ENCODE peak calls at places on chromosomes 5 and 9, in seven cellular contexts. One of them, this sample, is unnamed.

GRCh38 chr5:141094481-141095262 is at the start of gene PCDHB2:
- DNase-seq in CD4-positive, alpha-beta T cell: no peak
- DNase-seq in CD8-positive, alpha-beta T cell: no peak
- DNase-seq in OCI-LY7: no peak
- DNase-seq in foreskin keratinocyte: peak
- DNase-seq in bronchial epithelial cell: peak
- DNase-seq in spleen: no peak
- DNase-seq in this sample: no peak

GRCh38 chr5:172686111-172686510 is 45.0 kb downstream of the NEURL1B start:
- DNase-seq in spleen: peak
- DNase-seq in bronchial epithelial cell: no peak
- DNase-seq in OCI-LY7: no peak
- DNase-seq in CD8-positive, alpha-beta T cell: no peak
- DNase-seq in CD4-positive, alpha-beta T cell: no peak
- DNase-seq in foreskin keratinocyte: no peak
- DNase-seq in this sample: no peak

GRCh38 chr5:154273028-154273617 is 82.6 kb downstream of the GALNT10 start:
- DNase-seq in bronchial epithelial cell: peak
- DNase-seq in CD8-positive, alpha-beta T cell: peak
- DNase-seq in CD4-positive, alpha-beta T cell: no peak
- DNase-seq in OCI-LY7: no peak
- DNase-seq in foreskin keratinocyte: no peak
- DNase-seq in spleen: no peak
- DNase-seq in this sample: peak

GRCh38 chr5:137605377-137605776 is 106.3 kb upstream of the SPOCK1 start:
- DNase-seq in bronchial epithelial cell: peak
- DNase-seq in foreskin keratinocyte: no peak
- DNase-seq in spleen: no peak
- DNase-seq in OCI-LY7: no peak
- DNase-seq in CD8-positive, alpha-beta T cell: no peak
- DNase-seq in CD4-positive, alpha-beta T cell: no peak
- DNase-seq in this sample: no peak

GRCh38 chr9:82673201-82673600 is 389.7 kb downstream of the RASEF start:
- DNase-seq in OCI-LY7: no peak
- DNase-seq in spleen: no peak
- DNase-seq in bronchial epithelial cell: peak
- DNase-seq in CD4-positive, alpha-beta T cell: no peak
- DNase-seq in foreskin keratinocyte: peak
- DNase-seq in CD8-positive, alpha-beta T cell: no peak
- DNase-seq in this sample: no peak

GRCh38 chr5:78927657-78928282 is 57.3 kb downstream of the ARSB start:
- DNase-seq in foreskin keratinocyte: no peak
- DNase-seq in bronchial epithelial cell: no peak
- DNase-seq in CD8-positive, alpha-beta T cell: no peak
- DNase-seq in CD4-positive, alpha-beta T cell: no peak
- DNase-seq in spleen: no peak
- DNase-seq in OCI-LY7: no peak
- DNase-seq in this sample: no peak

GRCh38 chr9:35490910-35491465 is 1.1 kb downstream of the RUSC2 start:
- DNase-seq in spleen: no peak
- DNase-seq in bronchial epithelial cell: peak
- DNase-seq in CD8-positive, alpha-beta T cell: no peak
- DNase-seq in foreskin keratinocyte: peak
- DNase-seq in CD4-positive, alpha-beta T cell: no peak
- DNase-seq in OCI-LY7: no peak
- DNase-seq in this sample: no peak

GRCh38 chr5:170112876-170113516 is 7.3 kb downstream of the FOXI1 start:
- DNase-seq in spleen: no peak
- DNase-seq in foreskin keratinocyte: no peak
- DNase-seq in CD8-positive, alpha-beta T cell: no peak
- DNase-seq in bronchial epithelial cell: no peak
- DNase-seq in CD4-positive, alpha-beta T cell: no peak
- DNase-seq in OCI-LY7: no peak
- DNase-seq in this sample: no peak

GRCh38 chr5:149775785-149776184 is 45.7 kb downstream of the PPARGC1B start:
- DNase-seq in CD8-positive, alpha-beta T cell: no peak
- DNase-seq in spleen: no peak
- DNase-seq in OCI-LY7: peak
- DNase-seq in CD4-positive, alpha-beta T cell: no peak
- DNase-seq in bronchial epithelial cell: peak
- DNase-seq in foreskin keratinocyte: no peak
- DNase-seq in this sample: no peak

GRCh38 chr5:90949469-90950358 is 391.1 kb downstream of the ADGRV1 start:
- DNase-seq in CD8-positive, alpha-beta T cell: no peak
- DNase-seq in foreskin keratinocyte: no peak
- DNase-seq in CD4-positive, alpha-beta T cell: no peak
- DNase-seq in OCI-LY7: no peak
- DNase-seq in bronchial epithelial cell: no peak
- DNase-seq in spleen: no peak
- DNase-seq in this sample: no peak

GRCh38 chr9:16709936-16710335 is 160.5 kb downstream of the BNC2 start:
- DNase-seq in spleen: no peak
- DNase-seq in OCI-LY7: no peak
- DNase-seq in CD4-positive, alpha-beta T cell: no peak
- DNase-seq in CD8-positive, alpha-beta T cell: no peak
- DNase-seq in foreskin keratinocyte: no peak
- DNase-seq in bronchial epithelial cell: no peak
- DNase-seq in this sample: no peak

GRCh38 chr9:21812945-21813568 is 10.6 kb downstream of the MTAP start:
- DNase-seq in foreskin keratinocyte: peak
- DNase-seq in OCI-LY7: peak
- DNase-seq in spleen: peak
- DNase-seq in bronchial epithelial cell: peak
- DNase-seq in CD8-positive, alpha-beta T cell: peak
- DNase-seq in CD4-positive, alpha-beta T cell: peak
- DNase-seq in this sample: peak

GRCh38 chr5:169805527-169805934 is 168.5 kb downstream of the DOCK2 start:
- DNase-seq in spleen: no peak
- DNase-seq in foreskin keratinocyte: no peak
- DNase-seq in OCI-LY7: no peak
- DNase-seq in CD4-positive, alpha-beta T cell: no peak
- DNase-seq in CD8-positive, alpha-beta T cell: peak
- DNase-seq in bronchial epithelial cell: no peak
- DNase-seq in this sample: peak

GRCh38 chr5:95712347-95712958 is 18.7 kb upstream of the RHOBTB3 start:
- DNase-seq in OCI-LY7: no peak
- DNase-seq in bronchial epithelial cell: peak
- DNase-seq in spleen: no peak
- DNase-seq in foreskin keratinocyte: peak
- DNase-seq in CD8-positive, alpha-beta T cell: no peak
- DNase-seq in CD4-positive, alpha-beta T cell: no peak
- DNase-seq in this sample: no peak

GRCh38 chr9:136511670-136512592 is 29.1 kb upstream of the SEC16A start:
- DNase-seq in spleen: peak
- DNase-seq in bronchial epithelial cell: no peak
- DNase-seq in OCI-LY7: no peak
- DNase-seq in CD4-positive, alpha-beta T cell: no peak
- DNase-seq in foreskin keratinocyte: no peak
- DNase-seq in CD8-positive, alpha-beta T cell: no peak
- DNase-seq in this sample: no peak

GRCh38 chr9:806285-807156 is 35.0 kb upstream of the DMRT1 start:
- DNase-seq in spleen: no peak
- DNase-seq in CD8-positive, alpha-beta T cell: no peak
- DNase-seq in foreskin keratinocyte: peak
- DNase-seq in OCI-LY7: peak
- DNase-seq in bronchial epithelial cell: peak
- DNase-seq in CD4-positive, alpha-beta T cell: no peak
- DNase-seq in this sample: peak

GRCh38 chr9:131997779-131998178 is 81.9 kb downstream of the MED27 start:
- DNase-seq in bronchial epithelial cell: no peak
- DNase-seq in spleen: no peak
- DNase-seq in foreskin keratinocyte: no peak
- DNase-seq in CD4-positive, alpha-beta T cell: no peak
- DNase-seq in OCI-LY7: no peak
- DNase-seq in CD8-positive, alpha-beta T cell: no peak
- DNase-seq in this sample: no peak

GRCh38 chr5:144335561-144335960 is 164.9 kb downstream of the KCTD16 start:
- DNase-seq in OCI-LY7: no peak
- DNase-seq in CD8-positive, alpha-beta T cell: no peak
- DNase-seq in CD4-positive, alpha-beta T cell: no peak
- DNase-seq in bronchial epithelial cell: no peak
- DNase-seq in foreskin keratinocyte: no peak
- DNase-seq in spleen: no peak
- DNase-seq in this sample: no peak

GRCh38 chr5:4879693-4880303 is 260.3 kb upstream of the ADAMTS16 start:
- DNase-seq in CD4-positive, alpha-beta T cell: no peak
- DNase-seq in spleen: no peak
- DNase-seq in CD8-positive, alpha-beta T cell: peak
- DNase-seq in bronchial epithelial cell: peak
- DNase-seq in foreskin keratinocyte: peak
- DNase-seq in OCI-LY7: peak
- DNase-seq in this sample: peak

GRCh38 chr9:131611586-131611985 is 66.3 kb downstream of the PRRT1B start:
- DNase-seq in CD4-positive, alpha-beta T cell: no peak
- DNase-seq in CD8-positive, alpha-beta T cell: no peak
- DNase-seq in bronchial epithelial cell: peak
- DNase-seq in OCI-LY7: no peak
- DNase-seq in spleen: no peak
- DNase-seq in foreskin keratinocyte: peak
- DNase-seq in this sample: no peak

GRCh38 chr5:144698454-144698853 is 527.8 kb downstream of the KCTD16 start:
- DNase-seq in foreskin keratinocyte: no peak
- DNase-seq in bronchial epithelial cell: peak
- DNase-seq in CD8-positive, alpha-beta T cell: no peak
- DNase-seq in CD4-positive, alpha-beta T cell: no peak
- DNase-seq in OCI-LY7: no peak
- DNase-seq in spleen: no peak
- DNase-seq in this sample: no peak

GRCh38 chr5:168468836-168469235 is 17.4 kb upstream of the RARS1 start:
- DNase-seq in foreskin keratinocyte: no peak
- DNase-seq in CD8-positive, alpha-beta T cell: no peak
- DNase-seq in spleen: no peak
- DNase-seq in bronchial epithelial cell: no peak
- DNase-seq in OCI-LY7: no peak
- DNase-seq in CD4-positive, alpha-beta T cell: no peak
- DNase-seq in this sample: no peak

GRCh38 chr5:168467755-168468280 is 18.5 kb upstream of the RARS1 start:
- DNase-seq in OCI-LY7: no peak
- DNase-seq in foreskin keratinocyte: no peak
- DNase-seq in CD4-positive, alpha-beta T cell: no peak
- DNase-seq in CD8-positive, alpha-beta T cell: no peak
- DNase-seq in spleen: peak
- DNase-seq in bronchial epithelial cell: no peak
- DNase-seq in this sample: no peak

GRCh38 chr5:168471785-168472184 is 14.5 kb upstream of the RARS1 start:
- DNase-seq in bronchial epithelial cell: no peak
- DNase-seq in CD8-positive, alpha-beta T cell: no peak
- DNase-seq in OCI-LY7: no peak
- DNase-seq in spleen: no peak
- DNase-seq in CD4-positive, alpha-beta T cell: no peak
- DNase-seq in foreskin keratinocyte: no peak
- DNase-seq in this sample: no peak

GRCh38 chr5:168477060-168477459 is 9.2 kb upstream of the RARS1 start:
- DNase-seq in foreskin keratinocyte: no peak
- DNase-seq in CD4-positive, alpha-beta T cell: no peak
- DNase-seq in bronchial epithelial cell: no peak
- DNase-seq in CD8-positive, alpha-beta T cell: no peak
- DNase-seq in spleen: peak
- DNase-seq in OCI-LY7: no peak
- DNase-seq in this sample: no peak

DNA sequence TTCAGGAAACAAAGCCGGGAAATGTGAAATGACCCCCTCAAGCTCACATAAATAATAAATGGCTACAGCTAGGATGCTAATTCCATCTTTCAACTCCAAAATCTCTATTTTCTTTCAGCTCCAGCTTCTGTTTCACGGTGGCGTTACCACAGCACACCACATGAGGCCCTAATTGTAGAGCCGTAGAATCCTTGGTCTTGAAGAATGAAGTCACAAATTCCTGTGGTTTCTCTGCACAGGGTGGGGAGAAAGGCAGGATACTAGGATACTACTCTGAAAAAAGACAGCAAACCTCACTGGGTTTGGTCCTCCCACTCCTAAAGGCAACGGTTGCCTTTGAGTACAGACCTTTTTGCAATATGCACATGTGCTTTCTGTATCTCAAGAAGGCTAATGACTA is 13.9 kb upstream of the RARS1 start:
- DNase-seq in bronchial epithelial cell: peak
- DNase-seq in CD8-positive, alpha-beta T cell: no peak
- DNase-seq in spleen: no peak
- DNase-seq in CD4-positive, alpha-beta T cell: no peak
- DNase-seq in OCI-LY7: no peak
- DNase-seq in foreskin keratinocyte: peak
- DNase-seq in this sample: no peak
- TF ChIP-seq CTCF in bronchial epithelial cell: peak
- TF ChIP-seq CTCF in CD8-positive, alpha-beta T cell: no peak
- TF ChIP-seq CTCF in spleen: no peak
- TF ChIP-seq CTCF in CD4-positive, alpha-beta T cell: no peak
- TF ChIP-seq CTCF in OCI-LY7: no peak
- TF ChIP-seq CTCF in foreskin keratinocyte: peak
- TF ChIP-seq CTCF in this sample: no peak

DNA sequence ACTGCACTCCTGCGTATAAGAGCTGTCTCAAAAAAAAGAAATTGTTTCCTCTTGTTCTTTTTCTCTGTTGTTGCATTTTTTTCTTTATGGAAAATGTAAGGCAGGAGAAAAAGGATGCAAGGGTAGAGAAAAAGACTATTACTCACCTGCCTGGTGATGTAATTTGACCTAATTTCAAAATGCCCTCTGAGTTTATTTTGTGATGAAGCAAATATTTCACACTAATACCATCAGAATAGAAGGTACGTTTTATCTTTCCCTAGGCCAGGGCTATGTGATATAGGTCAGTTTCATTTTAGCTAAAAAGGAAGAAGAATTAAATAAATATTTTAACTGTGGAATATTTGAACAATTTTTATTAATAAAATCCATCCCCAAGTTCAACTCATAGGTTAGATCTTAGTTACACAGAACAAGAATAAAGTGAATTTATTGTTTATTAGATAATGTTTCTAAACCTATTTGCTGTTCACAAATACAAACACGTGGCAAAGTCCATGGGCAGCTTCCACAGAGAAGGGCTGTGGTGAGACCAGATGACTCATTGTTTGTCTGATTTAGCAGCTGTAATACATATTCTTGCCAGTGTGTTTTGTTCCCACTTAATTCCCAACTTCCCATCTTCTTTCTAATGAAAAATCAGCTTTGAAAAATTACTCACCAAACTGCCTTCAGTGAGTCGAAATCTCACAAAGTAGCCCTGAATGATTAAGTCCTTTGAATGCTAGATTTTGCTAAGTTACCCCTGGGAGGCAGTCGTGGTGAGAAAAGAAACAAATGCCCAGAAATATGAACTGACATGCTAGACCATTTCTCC is 52.8 kb upstream of the CCDC112 start:
- DNase-seq in spleen: no peak
- DNase-seq in CD4-positive, alpha-beta T cell: no peak
- DNase-seq in CD8-positive, alpha-beta T cell: no peak
- DNase-seq in OCI-LY7: no peak
- DNase-seq in bronchial epithelial cell: peak
- DNase-seq in foreskin keratinocyte: peak
- DNase-seq in this sample: no peak
- TF ChIP-seq CTCF in spleen: no peak
- TF ChIP-seq CTCF in CD4-positive, alpha-beta T cell: no peak
- TF ChIP-seq CTCF in CD8-positive, alpha-beta T cell: no peak
- TF ChIP-seq CTCF in OCI-LY7: no peak
- TF ChIP-seq CTCF in bronchial epithelial cell: no peak
- TF ChIP-seq CTCF in foreskin keratinocyte: peak
- TF ChIP-seq CTCF in this sample: no peak

GRCh38 chr5:131610198-131611063 is 24.6 kb downstream of the RAPGEF6 start:
- DNase-seq in bronchial epithelial cell: peak
- DNase-seq in spleen: no peak
- DNase-seq in foreskin keratinocyte: peak
- DNase-seq in OCI-LY7: no peak
- DNase-seq in CD4-positive, alpha-beta T cell: no peak
- DNase-seq in CD8-positive, alpha-beta T cell: no peak
- DNase-seq in this sample: no peak
- TF ChIP-seq CTCF in bronchial epithelial cell: no peak
- TF ChIP-seq CTCF in spleen: no peak
- TF ChIP-seq CTCF in foreskin keratinocyte: peak
- TF ChIP-seq CTCF in OCI-LY7: no peak
- TF ChIP-seq CTCF in CD4-positive, alpha-beta T cell: no peak
- TF ChIP-seq CTCF in CD8-positive, alpha-beta T cell: no peak
- TF ChIP-seq CTCF in this sample: no peak

GRCh38 chr5:126837907-126838539 is 61.1 kb downstream of the LMNB1 start:
- DNase-seq in OCI-LY7: no peak
- DNase-seq in spleen: no peak
- DNase-seq in CD4-positive, alpha-beta T cell: no peak
- DNase-seq in CD8-positive, alpha-beta T cell: no peak
- DNase-seq in foreskin keratinocyte: no peak
- DNase-seq in bronchial epithelial cell: peak
- DNase-seq in this sample: no peak
- TF ChIP-seq CTCF in OCI-LY7: no peak
- TF ChIP-seq CTCF in spleen: peak
- TF ChIP-seq CTCF in CD4-positive, alpha-beta T cell: peak
- TF ChIP-seq CTCF in CD8-positive, alpha-beta T cell: peak
- TF ChIP-seq CTCF in foreskin keratinocyte: peak
- TF ChIP-seq CTCF in bronchial epithelial cell: peak
- TF ChIP-seq CTCF in this sample: no peak

This sample was measured in GM20000.